ENCODE peak calls at places on chromosomes 12 and 14, in five cellular contexts. O is psoas muscle, Z is suprapubic skin, V is hepatocyte, K is fibroblast of lung. P is an unnamed sample. For H3K4me1, the result is how much of the 10 kb centered on the place peaks cover.

GRCh38 chr14:72736348-72736747 is 157.6 kb downstream of the DPF3 start:
- DNase-seq in O (no peak), V (no peak), Z (no peak), K (peak), P (no peak)

GRCh38 chr12:121248611-121249010 is 38.7 kb downstream of the P2RX4 start:
- DNase-seq in O (no peak), V (no peak), Z (no peak), K (no peak), P (no peak)

GRCh38 chr12:53969588-53970259 is 3.2 kb upstream of the HOXC11 start:
- DNase-seq in K (no peak), V (no peak), O (no peak), Z (no peak), P (no peak)

GRCh38 chr12:57224973-57225679 is 4.4 kb upstream of the SHMT2 start:
- DNase-seq in O (no peak), V (peak), Z (no peak), K (no peak), P (no peak)

GRCh38 chr12:39272934-39273770 is 169.8 kb downstream of the KIF21A start:
- DNase-seq in V (peak), O (no peak), Z (no peak), K (peak), P (no peak)

GRCh38 chr12:63400746-63401145 is 249.7 kb upstream of the AVPR1A start:
- DNase-seq in V (peak), Z (no peak), K (peak), O (no peak), P (peak)

GRCh38 chr14:104109731-104110361 is 24.3 kb downstream of the ASPG start:
- DNase-seq in O (peak), V (no peak), K (no peak), Z (peak), P (no peak)

GRCh38 chr12:9925746-9926393 is 6.3 kb downstream of the CLEC2A start:
- DNase-seq in Z (no peak), O (no peak), V (peak), K (peak), P (no peak)

GRCh38 chr12:99045158-99045557 is 400.1 kb downstream of the APAF1 start:
- DNase-seq in O (no peak), Z (no peak), K (no peak), V (no peak), P (no peak)

GRCh38 chr14:99440278-99440677 is 40.4 kb downstream of the SETD3 start:
- DNase-seq in O (no peak), Z (no peak), K (no peak), V (no peak), P (no peak)

GRCh38 chr12:129607293-129607692 is 296.5 kb downstream of the TMEM132D start:
- DNase-seq in K (peak), Z (no peak), O (no peak), V (peak), P (no peak)

GRCh38 chr12:48001426-48002178 is 2.7 kb downstream of the COL2A1 start:
- DNase-seq in O (peak), K (peak), Z (no peak), V (peak), P (no peak)

GRCh38 chr14:46322730-46323425 is 328.7 kb downstream of the RPL10L start:
- DNase-seq in K (no peak), V (no peak), O (no peak), Z (no peak), P (no peak)

GRCh38 chr12:50763637-50764115 is at the start of gene ATF1:
- DNase-seq in O (peak), V (peak), K (peak), Z (peak), P (peak)

GRCh38 chr12:106840217-106840616 is 65.7 kb downstream of the RIC8B start:
- DNase-seq in V (peak), Z (no peak), K (peak), O (no peak), P (peak)

GRCh38 chr12:53115891-53116675 is 12.8 kb downstream of the SOAT2 start:
- DNase-seq in V (no peak), K (no peak), Z (peak), O (no peak), P (no peak)

GRCh38 chr12:10385181-10385613 is 4.6 kb downstream of the KLRK1 start:
- DNase-seq in O (no peak), Z (no peak), K (peak), V (peak), P (no peak)

GRCh38 chr12:103880299-103881142 is 39.5 kb upstream of the NT5DC3 start:
- DNase-seq in Z (no peak), O (no peak), V (no peak), K (no peak), P (peak)

GRCh38 chr12:26125451-26126339 is 858 bp upstream of the BHLHE41 start:
- DNase-seq in K (peak), O (peak), V (peak), Z (peak), P (peak)

GRCh38 chr14:58560208-58560607 is 77.6 kb upstream of the DACT1 start:
- DNase-seq in Z (no peak), K (peak), O (no peak), V (peak), P (peak)

GRCh38 chr12:106984588-106985137 is 2.3 kb downstream of the MTERF2 start:
- DNase-seq in Z (no peak), V (no peak), K (no peak), O (no peak), P (no peak)

GRCh38 chr14:53741379-53742225 is 215.0 kb downstream of the BMP4 start:
- DNase-seq in K (peak), Z (no peak), O (no peak), V (no peak), P (no peak)

GRCh38 chr12:11656550-11656949 is 7.1 kb downstream of the ETV6 start:
- DNase-seq in V (no peak), K (peak), Z (no peak), O (no peak), P (peak)

GRCh38 chr12:81161680-81162079 is 83.8 kb downstream of the ACSS3 start:
- DNase-seq in O (no peak), K (no peak), V (no peak), Z (no peak), P (no peak)

GRCh38 chr12:48165089-48166031 is 8.0 kb upstream of the ASB8 start:
- DNase-seq in K (peak), Z (no peak), V (peak), O (no peak), P (peak)

GRCh38 chr12:127428420-127428819 is 838.5 kb upstream of the TMEM132C start:
- DNase-seq in O (no peak), K (no peak), V (no peak), Z (no peak), P (no peak)

GRCh38 chr14:103724116-103724515 is 8.5 kb downstream of the ZFYVE21 start:
- DNase-seq in K (peak), O (peak), V (no peak), Z (no peak), P (no peak)

GRCh38 chr12:102806110-102806509 is 110.9 kb downstream of the PAH start:
- DNase-seq in V (no peak), K (no peak), Z (no peak), O (no peak), P (no peak)

GRCh38 chr14:20841096-20841495 is 38.5 kb upstream of the RNASE1 start:
- DNase-seq in V (no peak), K (no peak), O (no peak), Z (no peak), P (no peak)

GRCh38 chr14:20830831-20831230 is 28.2 kb upstream of the RNASE1 start:
- DNase-seq in K (no peak), O (no peak), Z (no peak), V (no peak), P (no peak)

GRCh38 chr14:20834899-20835298 is 32.3 kb upstream of the RNASE1 start:
- DNase-seq in K (no peak), O (no peak), V (no peak), Z (no peak), P (no peak)

GRCh38 chr14:20836668-20837338 is 34.2 kb upstream of the RNASE1 start:
- DNase-seq in V (peak), O (no peak), K (peak), Z (no peak), P (no peak)
- TF ChIP-seq CTCF in V (peak), O (peak), K (peak), Z (no peak), P (peak)

GRCh38 chr12:52003591-52003990 is 3.2 kb upstream of the TAMALIN start:
- DNase-seq in K (no peak), O (no peak), Z (no peak), V (no peak), P (no peak)
- H3K4me1 ChIP-seq in K (under half), O (under half), Z (under half), V (under half), P (under half)

DNA sequence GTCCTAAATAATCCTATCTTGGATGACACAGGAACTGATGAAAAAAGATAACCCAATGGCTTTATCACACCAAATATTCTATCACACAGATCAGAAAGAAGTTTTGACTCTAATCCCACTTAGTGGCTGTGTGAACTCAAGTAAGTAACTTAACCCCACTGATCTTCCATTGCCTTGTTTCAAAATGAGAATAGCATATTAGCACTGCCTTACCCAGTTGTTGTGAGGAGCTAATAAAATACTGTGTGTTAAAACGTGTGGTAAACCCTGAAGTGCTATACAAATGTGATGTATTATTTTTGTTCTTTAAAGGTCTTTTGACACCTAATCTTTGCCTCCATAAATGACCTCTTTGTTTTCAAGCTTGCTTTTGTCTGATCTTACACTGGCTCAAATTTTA is 60.9 kb upstream of the ARID2 start:
- DNase-seq in O (no peak), V (no peak), Z (no peak), K (no peak), P (no peak)
- H3K27ac ChIP-seq in O (no peak), V (no peak), Z (no peak), K (no peak), P (no peak)

DNA sequence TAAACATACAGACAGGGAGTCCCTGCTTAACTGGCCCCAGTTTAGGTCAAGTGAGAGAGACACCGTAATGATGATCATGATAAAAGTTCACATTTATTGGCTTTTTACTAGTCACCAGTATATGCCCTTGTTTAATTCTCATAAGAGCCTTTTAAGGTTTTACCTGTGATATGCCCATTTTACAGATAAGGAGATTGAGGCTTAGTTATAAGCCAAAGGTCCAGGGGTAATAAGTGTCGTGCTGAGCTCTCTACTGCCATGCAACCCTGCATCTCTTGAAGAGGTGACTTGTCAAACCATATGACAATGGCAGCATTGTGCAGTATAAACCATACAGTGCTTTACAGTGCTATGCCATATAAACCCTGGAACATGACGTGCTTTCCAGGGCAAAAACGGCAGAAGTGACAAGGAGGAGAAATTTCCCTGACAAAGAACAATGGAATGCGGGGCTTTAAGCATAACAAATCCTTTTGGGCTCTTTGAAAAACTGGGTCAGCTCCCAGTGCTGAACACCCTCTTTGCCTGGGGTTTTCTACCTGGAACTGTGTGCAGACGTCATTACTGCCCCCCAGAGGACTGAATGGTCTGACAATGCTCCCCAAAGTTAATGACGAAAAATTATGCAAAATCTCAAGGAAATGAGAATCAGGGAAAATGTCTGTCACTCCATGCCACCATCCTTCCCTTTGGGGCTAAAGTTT is 59.7 kb upstream of the C14orf132 start:
- DNase-seq in Z (no peak), K (peak), O (no peak), V (no peak), P (no peak)
- TF ChIP-seq CTCF in Z (no peak), K (no peak), O (no peak), V (peak), P (peak)